ENCODE peak calls at places on chromosomes 3 and 15, in six cellular contexts. D is astrocyte of the spinal cord, O is endodermal cell, W is heart left ventricle, I is tibial nerve, N is psoas muscle. L is an unnamed sample.

GRCh38 chr3:13013994-13014754 is 59.1 kb downstream of the IQSEC1 start:
- DNase-seq in D (no peak), O (no peak), W (no peak), I (no peak), N (no peak), L (no peak)

GRCh38 chr15:38555686-38556334 is 8.8 kb downstream of the RASGRP1 start:
- DNase-seq in D (peak; percentile 13), O (no peak), W (no peak), I (no peak), N (no peak), L (peak; percentile 35)

GRCh38 chr15:53434174-53434678 is 325.2 kb downstream of the WDR72 start:
- DNase-seq in D (no peak), O (no peak), W (no peak), I (no peak), N (no peak), L (no peak)

GRCh38 chr3:9625656-9626055 is 23.6 kb upstream of the MTMR14 start:
- DNase-seq in D (no peak), O (no peak), W (no peak), I (no peak), N (no peak), L (no peak)

GRCh38 chr3:175605851-175606250 is 746.7 kb downstream of the NAALADL2 start:
- DNase-seq in D (no peak), O (no peak), W (no peak), I (no peak), N (no peak), L (no peak)

GRCh38 chr3:14216257-14217048 is 37.8 kb downstream of the LSM3 start:
- DNase-seq in D (peak; percentile 80), O (peak; percentile 95), W (peak; percentile 37), I (no peak), N (peak; percentile 75), L (no peak)

GRCh38 chr3:175512700-175513099 is 653.6 kb downstream of the NAALADL2 start:
- DNase-seq in D (no peak), O (no peak), W (no peak), I (no peak), N (no peak), L (no peak)

GRCh38 chr3:10378246-10378645 is 57.3 kb upstream of the SEC13 start:
- DNase-seq in D (no peak), O (no peak), W (no peak), I (no peak), N (no peak), L (no peak)

GRCh38 chr3:13009132-13009945 is 63.9 kb downstream of the IQSEC1 start:
- DNase-seq in D (no peak), O (no peak), W (peak; percentile 81), I (peak; percentile 46), N (peak; percentile 82), L (no peak)

GRCh38 chr15:27675571-27675970 is 423.5 kb downstream of the OCA2 start:
- DNase-seq in D (no peak), O (no peak), W (no peak), I (no peak), N (no peak), L (no peak)

GRCh38 chr3:110995461-110996226 is 76.0 kb upstream of the NECTIN3 start:
- DNase-seq in D (peak; percentile 47), O (no peak), W (no peak), I (no peak), N (no peak), L (peak; percentile 3)

GRCh38 chr15:26771917-26772587 is 814 bp downstream of the GABRB3 start:
- DNase-seq in D (no peak), O (no peak), W (no peak), I (no peak), N (no peak), L (no peak)

GRCh38 chr15:70033529-70034140 is 64.1 kb downstream of the TLE3 start:
- DNase-seq in D (no peak), O (no peak), W (no peak), I (no peak), N (no peak), L (peak; percentile 85)

GRCh38 chr3:23490459-23490858 is 287.3 kb downstream of the UBE2E2 start:
- DNase-seq in D (peak; percentile 66), O (no peak), W (no peak), I (no peak), N (no peak), L (peak; percentile 59)

GRCh38 chr3:155664922-155665695 is 79.8 kb downstream of the PLCH1 start:
- DNase-seq in D (peak; percentile 89), O (no peak), W (peak; percentile 67), I (peak; percentile 74), N (peak; percentile 56), L (peak; percentile 96)

GRCh38 chr3:141482250-141482937 is 4.4 kb upstream of the RASA2 start:
- DNase-seq in D (peak; percentile 68), O (no peak), W (no peak), I (no peak), N (no peak), L (peak; percentile 97)

GRCh38 chr3:87298111-87298718 is 21.8 kb upstream of the POU1F1 start:
- DNase-seq in D (peak; percentile 55), O (no peak), W (no peak), I (no peak), N (no peak), L (peak; percentile 66)

GRCh38 chr3:40855871-40856270 is 331.1 kb downstream of the ZNF621 start:
- DNase-seq in D (no peak), O (no peak), W (no peak), I (no peak), N (no peak), L (no peak)

GRCh38 chr3:99023590-99024192 is 122.2 kb upstream of the DCBLD2 start:
- DNase-seq in D (peak; percentile 56), O (no peak), W (no peak), I (peak; percentile 25), N (no peak), L (peak; percentile 65)

GRCh38 chr3:146557745-146558144 is 13.3 kb upstream of the PLSCR1 start:
- DNase-seq in D (no peak), O (no peak), W (no peak), I (no peak), N (no peak), L (no peak)

GRCh38 chr3:177379045-177379444 is 181.8 kb upstream of the TBL1XR1 start:
- DNase-seq in D (no peak), O (no peak), W (no peak), I (no peak), N (no peak), L (no peak)
- TF ChIP-seq CTCF in D (no peak), O (peak; percentile 50), W (no peak), I (no peak), N (no peak), L (no peak)

GRCh38 chr3:65728138-65728537 is 310.6 kb downstream of the MAGI1 start:
- DNase-seq in D (no peak), O (no peak), W (no peak), I (no peak), N (no peak), L (no peak)
- H3K4me3 ChIP-seq in D (no peak overlapping the region), O (no peak overlapping the region), W (no peak overlapping the region), I (no peak overlapping the region), N (no peak overlapping the region), L (no peak overlapping the region)

DNA sequence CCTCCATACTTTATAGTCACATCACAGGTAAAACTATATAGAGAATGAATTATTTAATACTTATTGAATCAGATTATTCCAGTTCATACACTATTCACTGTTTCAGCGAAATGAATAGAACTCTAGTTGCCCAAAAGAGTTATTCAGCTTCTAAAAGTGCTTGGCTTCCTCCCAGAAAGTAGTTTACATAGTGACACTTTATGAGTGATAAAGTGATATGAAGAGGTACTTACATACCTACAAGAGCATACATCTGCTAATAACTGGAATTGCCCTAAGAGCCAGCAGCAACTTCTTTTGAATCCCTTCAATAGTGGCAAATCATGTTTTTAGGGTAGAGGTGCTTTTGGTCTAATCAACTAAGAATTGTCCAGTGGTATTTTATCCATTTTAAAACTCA is 635.1 kb upstream of the AGTR1 start:
- DNase-seq in D (no peak), O (no peak), W (no peak), I (no peak), N (no peak), L (no peak)
- TF ChIP-seq CTCF in D (no peak), O (no peak), W (no peak), I (no peak), N (no peak), L (no peak)

DNA sequence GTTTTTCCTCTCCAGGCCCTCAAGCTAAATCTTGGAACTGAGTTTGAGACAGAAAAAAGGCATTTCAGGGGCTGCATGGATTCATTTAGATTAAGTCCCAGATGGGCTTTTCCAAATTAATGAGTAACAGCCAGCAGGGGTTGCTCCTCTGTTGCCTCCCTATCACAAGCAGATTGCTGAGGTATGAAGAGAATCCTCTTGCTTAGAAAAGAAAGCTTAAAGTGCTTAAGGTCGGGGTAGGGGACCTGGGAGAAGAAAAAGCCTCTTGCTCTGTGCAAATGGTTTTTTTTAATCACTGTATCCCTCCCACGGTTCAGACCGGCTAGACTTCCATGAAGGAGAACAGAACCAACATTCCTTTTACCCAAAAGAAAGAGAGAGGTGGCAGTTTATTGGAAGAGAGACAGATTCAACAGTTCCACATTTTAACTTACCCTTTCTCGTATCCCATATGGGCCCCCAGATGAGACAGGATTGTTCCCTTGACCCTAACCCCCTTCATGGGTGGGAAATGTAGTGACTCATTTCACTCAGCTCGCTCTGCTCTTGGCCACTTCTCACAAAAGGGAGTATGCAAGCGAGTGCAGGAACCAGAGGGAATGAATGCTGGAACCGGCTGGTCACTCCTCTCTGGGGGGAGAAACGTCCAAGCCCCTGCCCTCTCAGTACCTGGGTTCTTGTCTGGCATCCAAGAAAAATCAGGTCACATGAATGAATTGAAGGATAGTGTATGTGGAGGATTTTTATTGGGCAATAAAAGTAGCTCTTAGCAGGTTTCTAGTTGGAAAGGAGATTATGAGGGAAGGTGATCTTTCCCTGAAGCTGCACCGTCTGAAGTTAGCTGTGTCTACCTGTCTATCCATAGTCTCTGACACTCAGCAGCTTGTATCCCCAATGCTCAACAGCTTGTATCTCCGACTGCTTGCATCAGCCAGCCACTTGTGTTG is 745.2 kb downstream of the SI start:
- DNase-seq in D (peak; percentile 20), O (peak; percentile 79), W (no peak), I (no peak), N (no peak), L (peak; percentile 12)
- H3K4me3 ChIP-seq in D (no peak overlapping the region), O (peak overlapping the region; percentile 61), W (no peak overlapping the region), I (no peak overlapping the region), N (no peak overlapping the region), L (no peak overlapping the region)

DNA sequence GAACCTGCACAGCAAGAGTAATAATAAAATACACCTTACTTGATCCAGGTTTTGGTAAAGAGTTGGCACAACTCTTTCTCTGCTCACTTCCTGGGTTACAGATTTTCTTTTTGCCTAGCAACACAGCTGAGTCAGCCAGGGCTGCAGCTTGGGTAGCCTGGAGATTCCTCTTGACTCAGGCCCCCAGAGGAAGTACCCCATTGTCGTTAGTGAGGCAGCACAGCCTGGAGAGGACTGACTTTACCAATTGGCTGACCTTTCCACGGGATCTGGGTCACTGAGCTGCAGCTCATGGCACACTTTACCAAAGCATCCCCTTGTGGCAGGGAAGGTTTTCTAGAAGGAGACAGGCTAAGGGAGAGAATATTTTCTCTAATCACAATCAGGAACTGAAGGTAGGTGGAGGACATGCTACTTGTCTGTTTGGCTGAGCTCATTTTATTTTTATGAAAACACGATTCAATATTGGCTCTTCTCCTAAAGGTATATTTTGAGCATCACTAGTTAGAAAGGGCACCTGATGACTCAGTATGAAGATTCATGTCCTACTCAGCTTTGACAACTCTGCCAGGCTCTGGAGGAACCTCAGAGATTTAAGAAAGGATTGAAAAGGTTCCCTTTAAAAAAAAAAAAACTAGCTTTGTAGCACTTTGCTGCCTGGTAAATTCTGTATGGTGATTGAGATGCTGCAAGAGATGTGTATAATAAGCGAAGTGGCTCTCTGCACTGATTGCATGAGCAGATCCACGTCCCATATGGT is 124.9 kb downstream of the CHDH start:
- DNase-seq in D (peak; percentile 8), O (peak; percentile 66), W (no peak), I (no peak), N (no peak), L (peak; percentile 37)
- TF ChIP-seq CTCF in D (no peak), O (peak; percentile 13), W (no peak), I (no peak), N (no peak), L (peak; percentile 29)

L was measured in fibroblast of the aortic adventitia.